ENCODE peak calls at places on chromosomes 7 and 10, in eight cellular contexts. One of them, this sample, is unnamed.
A peak's percentile ranks its signal among the peaks of the same experiment; 100 is the strongest.

GRCh38 chr7:14598978-14599377 is 303.6 kb downstream of the DGKB start:
- DNase-seq in CD8-positive, alpha-beta T cell: no peak
- DNase-seq in lower lobe of right lung: no peak
- DNase-seq in GM13976: no peak
- DNase-seq in upper lobe of left lung: no peak
- DNase-seq in heart right ventricle: no peak
- DNase-seq in mesothelial cell of epicardium: no peak
- DNase-seq in brain microvascular endothelial cell: peak; percentile 71
- DNase-seq in this sample: no peak

GRCh38 chr7:102432476-102433318 is 678 bp upstream of the ORAI2 start:
- DNase-seq in mesothelial cell of epicardium: no peak
- DNase-seq in GM13976: no peak
- DNase-seq in heart right ventricle: no peak
- DNase-seq in upper lobe of left lung: no peak
- DNase-seq in CD8-positive, alpha-beta T cell: no peak
- DNase-seq in lower lobe of right lung: no peak
- DNase-seq in brain microvascular endothelial cell: no peak
- DNase-seq in this sample: no peak

GRCh38 chr10:36464291-36464690 is 661.1 kb upstream of the ANKRD30A start:
- DNase-seq in lower lobe of right lung: no peak
- DNase-seq in mesothelial cell of epicardium: no peak
- DNase-seq in GM13976: no peak
- DNase-seq in CD8-positive, alpha-beta T cell: no peak
- DNase-seq in upper lobe of left lung: no peak
- DNase-seq in heart right ventricle: no peak
- DNase-seq in brain microvascular endothelial cell: no peak
- DNase-seq in this sample: no peak

GRCh38 chr7:122604251-122604650 is 94.7 kb downstream of the RNF133 start:
- DNase-seq in heart right ventricle: no peak
- DNase-seq in mesothelial cell of epicardium: no peak
- DNase-seq in lower lobe of right lung: no peak
- DNase-seq in GM13976: no peak
- DNase-seq in brain microvascular endothelial cell: no peak
- DNase-seq in CD8-positive, alpha-beta T cell: no peak
- DNase-seq in upper lobe of left lung: no peak
- DNase-seq in this sample: no peak

GRCh38 chr10:108691126-108691525 is 1232.2 kb downstream of the XPNPEP1 start:
- DNase-seq in CD8-positive, alpha-beta T cell: no peak
- DNase-seq in heart right ventricle: no peak
- DNase-seq in GM13976: no peak
- DNase-seq in upper lobe of left lung: no peak
- DNase-seq in brain microvascular endothelial cell: no peak
- DNase-seq in lower lobe of right lung: no peak
- DNase-seq in mesothelial cell of epicardium: no peak
- DNase-seq in this sample: no peak

GRCh38 chr7:63899691-63900393 is 98.8 kb upstream of the ZNF722 start:
- DNase-seq in mesothelial cell of epicardium: no peak
- DNase-seq in upper lobe of left lung: peak; percentile 79
- DNase-seq in CD8-positive, alpha-beta T cell: peak; percentile 84
- DNase-seq in brain microvascular endothelial cell: no peak
- DNase-seq in heart right ventricle: peak; percentile 84
- DNase-seq in lower lobe of right lung: peak; percentile 84
- DNase-seq in GM13976: no peak
- DNase-seq in this sample: peak; percentile 25

GRCh38 chr7:114530074-114530611 is 115.5 kb downstream of the FOXP2 start:
- DNase-seq in lower lobe of right lung: no peak
- DNase-seq in upper lobe of left lung: no peak
- DNase-seq in heart right ventricle: no peak
- DNase-seq in CD8-positive, alpha-beta T cell: no peak
- DNase-seq in brain microvascular endothelial cell: peak; percentile 73
- DNase-seq in GM13976: no peak
- DNase-seq in mesothelial cell of epicardium: no peak
- DNase-seq in this sample: no peak

GRCh38 chr7:134083766-134084487 is 43.2 kb upstream of the LRGUK start:
- DNase-seq in CD8-positive, alpha-beta T cell: no peak
- DNase-seq in GM13976: no peak
- DNase-seq in heart right ventricle: no peak
- DNase-seq in mesothelial cell of epicardium: no peak
- DNase-seq in upper lobe of left lung: no peak
- DNase-seq in lower lobe of right lung: no peak
- DNase-seq in brain microvascular endothelial cell: peak; percentile 15
- DNase-seq in this sample: no peak

GRCh38 chr10:119207713-119208552 is 562 bp downstream of the GRK5 start:
- DNase-seq in CD8-positive, alpha-beta T cell: peak; percentile 48
- DNase-seq in mesothelial cell of epicardium: no peak
- DNase-seq in brain microvascular endothelial cell: peak; percentile 56
- DNase-seq in heart right ventricle: peak; percentile 51
- DNase-seq in GM13976: no peak
- DNase-seq in upper lobe of left lung: peak; percentile 48
- DNase-seq in lower lobe of right lung: peak; percentile 68
- DNase-seq in this sample: no peak

GRCh38 chr7:30308392-30308791 is 24.0 kb downstream of the ZNRF2 start:
- DNase-seq in brain microvascular endothelial cell: no peak
- DNase-seq in mesothelial cell of epicardium: no peak
- DNase-seq in upper lobe of left lung: no peak
- DNase-seq in CD8-positive, alpha-beta T cell: no peak
- DNase-seq in lower lobe of right lung: no peak
- DNase-seq in heart right ventricle: no peak
- DNase-seq in GM13976: no peak
- DNase-seq in this sample: no peak

GRCh38 chr7:87858427-87859100 is 17.6 kb downstream of the SLC25A40 start:
- DNase-seq in lower lobe of right lung: no peak
- DNase-seq in brain microvascular endothelial cell: no peak
- DNase-seq in GM13976: no peak
- DNase-seq in heart right ventricle: no peak
- DNase-seq in mesothelial cell of epicardium: no peak
- DNase-seq in CD8-positive, alpha-beta T cell: no peak
- DNase-seq in upper lobe of left lung: no peak
- DNase-seq in this sample: no peak

GRCh38 chr7:16494551-16494950 is 29.0 kb upstream of the SOSTDC1 start:
- DNase-seq in lower lobe of right lung: no peak
- DNase-seq in heart right ventricle: no peak
- DNase-seq in mesothelial cell of epicardium: no peak
- DNase-seq in GM13976: no peak
- DNase-seq in CD8-positive, alpha-beta T cell: no peak
- DNase-seq in upper lobe of left lung: no peak
- DNase-seq in brain microvascular endothelial cell: no peak
- DNase-seq in this sample: no peak

DNA sequence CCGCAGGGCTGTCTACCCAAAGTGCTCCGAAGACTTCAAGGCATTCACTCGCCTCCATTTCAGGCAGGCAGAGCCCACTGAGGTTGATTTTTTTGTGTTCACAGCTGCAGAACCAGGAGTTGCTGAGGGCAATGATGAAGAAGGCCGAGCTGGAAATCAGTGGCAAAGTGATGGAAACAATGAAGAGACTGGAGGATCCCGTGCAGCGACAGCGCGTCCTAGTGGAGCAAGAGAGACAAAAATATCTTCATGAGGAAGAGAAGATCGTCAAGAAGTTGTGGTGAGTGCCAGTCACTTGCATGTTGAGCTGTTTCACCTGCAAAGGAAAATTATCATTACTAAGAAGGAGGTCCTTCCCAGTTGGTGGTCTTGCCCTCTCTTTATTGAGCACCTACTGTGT is 210.5 kb downstream of the ARHGAP21 start:
- DNase-seq in lower lobe of right lung: no peak
- DNase-seq in upper lobe of left lung: no peak
- DNase-seq in GM13976: no peak
- DNase-seq in brain microvascular endothelial cell: peak; percentile 15
- DNase-seq in mesothelial cell of epicardium: no peak
- DNase-seq in CD8-positive, alpha-beta T cell: no peak
- DNase-seq in heart right ventricle: no peak
- DNase-seq in this sample: no peak
- TF ChIP-seq CTCF in lower lobe of right lung: no peak
- TF ChIP-seq CTCF in upper lobe of left lung: no peak
- TF ChIP-seq CTCF in GM13976: no peak
- TF ChIP-seq CTCF in brain microvascular endothelial cell: peak; percentile 70
- TF ChIP-seq CTCF in mesothelial cell of epicardium: no peak
- TF ChIP-seq CTCF in CD8-positive, alpha-beta T cell: no peak
- TF ChIP-seq CTCF in heart right ventricle: no peak
- TF ChIP-seq CTCF in this sample: peak; percentile 40

GRCh38 chr7:144517762-144518161 is 114.3 kb upstream of the NOBOX start:
- DNase-seq in GM13976: no peak
- DNase-seq in lower lobe of right lung: no peak
- DNase-seq in heart right ventricle: no peak
- DNase-seq in brain microvascular endothelial cell: no peak
- DNase-seq in mesothelial cell of epicardium: no peak
- DNase-seq in upper lobe of left lung: no peak
- DNase-seq in CD8-positive, alpha-beta T cell: no peak
- DNase-seq in this sample: no peak

GRCh38 chr7:144516729-144517128 is 113.2 kb upstream of the NOBOX start:
- DNase-seq in heart right ventricle: no peak
- DNase-seq in brain microvascular endothelial cell: no peak
- DNase-seq in lower lobe of right lung: no peak
- DNase-seq in CD8-positive, alpha-beta T cell: no peak
- DNase-seq in upper lobe of left lung: no peak
- DNase-seq in GM13976: no peak
- DNase-seq in mesothelial cell of epicardium: no peak
- DNase-seq in this sample: no peak

GRCh38 chr7:144508702-144509101 is 105.2 kb upstream of the NOBOX start:
- DNase-seq in upper lobe of left lung: no peak
- DNase-seq in mesothelial cell of epicardium: no peak
- DNase-seq in CD8-positive, alpha-beta T cell: no peak
- DNase-seq in GM13976: peak; percentile 55
- DNase-seq in lower lobe of right lung: no peak
- DNase-seq in brain microvascular endothelial cell: no peak
- DNase-seq in heart right ventricle: no peak
- DNase-seq in this sample: no peak

GRCh38 chr7:144515430-144515829 is 111.9 kb upstream of the NOBOX start:
- DNase-seq in mesothelial cell of epicardium: no peak
- DNase-seq in heart right ventricle: no peak
- DNase-seq in lower lobe of right lung: no peak
- DNase-seq in GM13976: no peak
- DNase-seq in brain microvascular endothelial cell: no peak
- DNase-seq in CD8-positive, alpha-beta T cell: no peak
- DNase-seq in upper lobe of left lung: no peak
- DNase-seq in this sample: no peak

DNA sequence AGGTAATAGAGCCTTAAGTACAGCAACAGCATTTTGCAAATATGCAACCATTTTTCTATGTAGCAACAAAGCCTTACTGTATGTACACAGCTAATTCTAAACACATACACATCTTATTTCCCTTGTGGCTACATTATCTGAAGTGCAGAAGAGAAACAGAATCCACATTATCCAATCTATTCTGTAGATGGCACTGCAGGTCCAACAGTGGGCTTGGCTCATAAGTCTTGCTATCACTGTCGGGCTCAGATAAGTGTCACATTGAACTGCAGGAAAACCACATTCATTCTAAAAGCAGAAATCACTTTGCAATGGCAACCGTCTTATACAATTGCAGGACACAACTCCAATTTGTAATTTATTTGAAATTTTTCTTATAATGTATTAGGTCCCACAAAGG is 109.8 kb upstream of the NOBOX start:
- DNase-seq in upper lobe of left lung: no peak
- DNase-seq in GM13976: no peak
- DNase-seq in CD8-positive, alpha-beta T cell: no peak
- DNase-seq in brain microvascular endothelial cell: peak; percentile 9
- DNase-seq in lower lobe of right lung: no peak
- DNase-seq in mesothelial cell of epicardium: no peak
- DNase-seq in heart right ventricle: no peak
- DNase-seq in this sample: no peak
- TF ChIP-seq CTCF in upper lobe of left lung: no peak
- TF ChIP-seq CTCF in GM13976: peak; percentile 19
- TF ChIP-seq CTCF in CD8-positive, alpha-beta T cell: no peak
- TF ChIP-seq CTCF in brain microvascular endothelial cell: peak; percentile 28
- TF ChIP-seq CTCF in lower lobe of right lung: peak; percentile 36
- TF ChIP-seq CTCF in mesothelial cell of epicardium: no peak
- TF ChIP-seq CTCF in heart right ventricle: no peak
- TF ChIP-seq CTCF in this sample: peak; percentile 91

GRCh38 chr10:47016564-47016963 is 105.3 kb downstream of the PTPN20 start:
- DNase-seq in upper lobe of left lung: no peak
- DNase-seq in mesothelial cell of epicardium: no peak
- DNase-seq in lower lobe of right lung: no peak
- DNase-seq in heart right ventricle: no peak
- DNase-seq in brain microvascular endothelial cell: no peak
- DNase-seq in CD8-positive, alpha-beta T cell: peak; percentile 8
- DNase-seq in GM13976: no peak
- DNase-seq in this sample: no peak

GRCh38 chr10:47009215-47009838 is 98.1 kb downstream of the PTPN20 start:
- DNase-seq in GM13976: no peak
- DNase-seq in heart right ventricle: no peak
- DNase-seq in CD8-positive, alpha-beta T cell: no peak
- DNase-seq in mesothelial cell of epicardium: no peak
- DNase-seq in lower lobe of right lung: no peak
- DNase-seq in upper lobe of left lung: peak; percentile 14
- DNase-seq in brain microvascular endothelial cell: no peak
- DNase-seq in this sample: no peak

GRCh38 chr10:47012214-47012613 is 101.0 kb downstream of the PTPN20 start:
- DNase-seq in heart right ventricle: no peak
- DNase-seq in brain microvascular endothelial cell: no peak
- DNase-seq in GM13976: no peak
- DNase-seq in lower lobe of right lung: no peak
- DNase-seq in upper lobe of left lung: no peak
- DNase-seq in mesothelial cell of epicardium: no peak
- DNase-seq in CD8-positive, alpha-beta T cell: no peak
- DNase-seq in this sample: no peak

GRCh38 chr10:47015404-47015803 is 104.2 kb downstream of the PTPN20 start:
- DNase-seq in lower lobe of right lung: no peak
- DNase-seq in mesothelial cell of epicardium: no peak
- DNase-seq in GM13976: no peak
- DNase-seq in CD8-positive, alpha-beta T cell: no peak
- DNase-seq in brain microvascular endothelial cell: no peak
- DNase-seq in upper lobe of left lung: no peak
- DNase-seq in heart right ventricle: no peak
- DNase-seq in this sample: no peak

DNA sequence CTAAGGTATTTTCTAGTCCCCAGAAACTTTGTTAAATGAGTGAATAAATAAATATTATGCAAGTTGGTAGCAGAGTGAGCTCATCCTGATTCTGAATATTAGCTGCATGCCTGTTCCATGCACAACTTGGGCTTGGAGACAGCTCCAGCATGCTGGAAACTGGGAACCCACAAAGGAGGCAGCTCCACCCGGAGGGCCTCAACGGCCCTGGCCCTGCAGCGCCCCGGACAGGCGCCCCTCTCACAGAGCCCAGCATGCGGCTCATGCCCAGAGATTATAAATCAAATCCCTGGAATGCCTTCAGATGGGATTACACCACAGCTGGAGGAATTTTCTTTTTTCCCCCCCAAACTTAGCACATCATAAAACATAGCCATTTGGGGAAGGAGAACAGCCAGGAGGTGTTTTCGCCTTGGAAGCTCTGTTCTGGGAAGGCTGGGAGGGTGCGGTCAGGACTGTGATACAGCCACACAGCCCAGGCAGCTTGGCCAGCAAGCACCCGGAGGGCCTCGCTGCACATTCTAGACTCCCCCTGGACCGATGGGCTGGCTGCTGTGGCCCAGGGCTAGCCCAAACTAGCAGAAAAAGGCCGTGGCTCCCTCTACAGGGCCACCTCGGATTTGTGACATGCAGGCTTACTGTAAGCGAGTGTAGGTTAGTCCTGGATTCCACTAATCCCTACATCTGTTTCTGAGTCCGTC is 102.4 kb downstream of the PTPN20 start:
- DNase-seq in upper lobe of left lung: peak; percentile 20
- DNase-seq in GM13976: no peak
- DNase-seq in heart right ventricle: no peak
- DNase-seq in CD8-positive, alpha-beta T cell: no peak
- DNase-seq in mesothelial cell of epicardium: no peak
- DNase-seq in brain microvascular endothelial cell: no peak
- DNase-seq in lower lobe of right lung: peak; percentile 34
- DNase-seq in this sample: no peak
- TF ChIP-seq CTCF in upper lobe of left lung: no peak
- TF ChIP-seq CTCF in GM13976: no peak
- TF ChIP-seq CTCF in heart right ventricle: no peak
- TF ChIP-seq CTCF in CD8-positive, alpha-beta T cell: no peak
- TF ChIP-seq CTCF in mesothelial cell of epicardium: no peak
- TF ChIP-seq CTCF in brain microvascular endothelial cell: no peak
- TF ChIP-seq CTCF in lower lobe of right lung: no peak
- TF ChIP-seq CTCF in this sample: no peak

GRCh38 chr10:114304566-114305421 is 65.7 kb downstream of the VWA2 start:
- DNase-seq in GM13976: peak; percentile 73
- DNase-seq in upper lobe of left lung: peak; percentile 51
- DNase-seq in mesothelial cell of epicardium: no peak
- DNase-seq in CD8-positive, alpha-beta T cell: peak; percentile 66
- DNase-seq in heart right ventricle: peak; percentile 53
- DNase-seq in lower lobe of right lung: no peak
- DNase-seq in brain microvascular endothelial cell: no peak
- DNase-seq in this sample: no peak
- TF ChIP-seq CTCF in GM13976: peak; percentile 74
- TF ChIP-seq CTCF in upper lobe of left lung: peak; percentile 39
- TF ChIP-seq CTCF in mesothelial cell of epicardium: no peak
- TF ChIP-seq CTCF in CD8-positive, alpha-beta T cell: peak; percentile 28
- TF ChIP-seq CTCF in heart right ventricle: peak; percentile 44
- TF ChIP-seq CTCF in lower lobe of right lung: peak; percentile 49
- TF ChIP-seq CTCF in brain microvascular endothelial cell: peak; percentile 86
- TF ChIP-seq CTCF in this sample: no peak